ENCODE peak calls at places on chromosome 1, in four cellular contexts. R, B, W and I are unnamed samples.

GRCh38 chr1:9717193-9718005 is 65.9 kb downstream of the PIK3CD start:
- DNase-seq in R (peak), B (peak), W (no peak), I (no peak)

GRCh38 chr1:101330427-101331130 is 93.8 kb downstream of the S1PR1 start:
- DNase-seq in R (no peak), B (no peak), W (no peak), I (no peak)

GRCh38 chr1:153540394-153541361 is at the start of gene S100A5:
- DNase-seq in R (peak), B (no peak), W (peak), I (no peak)

GRCh38 chr1:59565611-59566410 is 248.9 kb upstream of the HOOK1 start:
- DNase-seq in R (no peak), B (no peak), W (no peak), I (no peak)

GRCh38 chr1:201732351-201732750 is 96.6 kb upstream of the IPO9 start:
- DNase-seq in R (no peak), B (no peak), W (no peak), I (no peak)

GRCh38 chr1:206935491-206936067 is 10.7 kb downstream of the PIGR start:
- DNase-seq in R (peak), B (no peak), W (peak), I (no peak)

GRCh38 chr1:112370981-112371380 is 25.0 kb upstream of the CTTNBP2NL start:
- DNase-seq in R (no peak), B (no peak), W (no peak), I (no peak)

GRCh38 chr1:218804014-218804785 is 369.5 kb upstream of the LYPLAL1 start:
- DNase-seq in R (no peak), B (no peak), W (no peak), I (no peak)

GRCh38 chr1:200706109-200706720 is 32.5 kb upstream of the CAMSAP2 start:
- DNase-seq in R (no peak), B (no peak), W (no peak), I (no peak)

GRCh38 chr1:109790735-109791494 is 27.2 kb upstream of the EPS8L3 start:
- DNase-seq in R (peak), B (peak), W (peak), I (peak)